ENCODE peak calls at places on chromosome 12, in five cellular contexts. Y is activated naive CD8-positive, alpha-beta T cell treated with anti-CD3 and anti-CD28 coated beads, Interleukin-2, amount 50 U/mL, for 24 hours; Z is esophagus squamous epithelium; G is fibroblast of mammary gland; X is RPMI8226. I is an unnamed sample.
A peak's percentile ranks its signal among the peaks of the same experiment; 100 is the strongest.

GRCh38 chr12:69022674-69023073 is 89.7 kb upstream of the CPM start:
- DNase-seq in Y (no peak), Z (no peak), G (peak; percentile 78), X (no peak), I (no peak)

GRCh38 chr12:11723993-11724392 is 74.5 kb downstream of the ETV6 start:
- DNase-seq in Y (no peak), Z (no peak), G (no peak), X (no peak), I (no peak)

GRCh38 chr12:34340534-34341361 is 318.5 kb downstream of the ALG10 start:
- DNase-seq in Y (no peak), Z (no peak), G (no peak), X (no peak), I (no peak)

GRCh38 chr12:94587266-94588241 is 62.8 kb downstream of the TMCC3 start:
- DNase-seq in Y (no peak), Z (no peak), G (no peak), X (no peak), I (no peak)

GRCh38 chr12:131511391-131511802 is 199.5 kb upstream of the SFSWAP start:
- DNase-seq in Y (peak; percentile 50), Z (no peak), G (peak; percentile 1), X (peak; percentile 42), I (peak; percentile 92)

GRCh38 chr12:112004041-112004440 is 8.9 kb downstream of the TMEM116 start:
- DNase-seq in Y (no peak), Z (no peak), G (no peak), X (no peak), I (no peak)

GRCh38 chr12:105507311-105508035 is 177.0 kb downstream of the C12orf75 start:
- DNase-seq in Y (no peak), Z (no peak), G (no peak), X (no peak), I (no peak)

GRCh38 chr12:105522166-105522825 is 191.8 kb downstream of the C12orf75 start:
- DNase-seq in Y (no peak), Z (no peak), G (peak; percentile 12), X (no peak), I (no peak)

GRCh38 chr12:57133916-57134315 is 5.6 kb downstream of the LRP1 start:
- DNase-seq in Y (no peak), Z (no peak), G (no peak), X (no peak), I (no peak)

GRCh38 chr12:75641031-75641780 is 129.8 kb upstream of the KRR1 start:
- DNase-seq in Y (peak; percentile 52), Z (no peak), G (peak; percentile 92), X (peak; percentile 69), I (peak; percentile 98)

GRCh38 chr12:27009926-27010325 is 4.3 kb downstream of the TM7SF3 start:
- DNase-seq in Y (no peak), Z (no peak), G (no peak), X (no peak), I (no peak)

GRCh38 chr12:106903241-106903950 is 52.3 kb upstream of the TMEM263 start:
- DNase-seq in Y (peak; percentile 79), Z (no peak), G (peak; percentile 36), X (peak; percentile 86), I (peak; percentile 62)

GRCh38 chr12:20189767-20190166 is 178.6 kb upstream of the PDE3A start:
- DNase-seq in Y (no peak), Z (no peak), G (no peak), X (no peak), I (no peak)

GRCh38 chr12:104566244-104566993 is 109.7 kb downstream of the CHST11 start:
- DNase-seq in Y (peak; percentile 36), Z (no peak), G (no peak), X (no peak), I (no peak)

GRCh38 chr12:116594325-116595038 is 35.3 kb downstream of the MAP1LC3B2 start:
- DNase-seq in Y (peak; percentile 44), Z (no peak), G (no peak), X (no peak), I (no peak)

GRCh38 chr12:108236366-108236765 is 102.7 kb downstream of the CMKLR1 start:
- DNase-seq in Y (no peak), Z (no peak), G (no peak), X (no peak), I (no peak)

GRCh38 chr12:6825398-6826124 is 2.6 kb upstream of the P3H3 start:
- DNase-seq in Y (peak; percentile 89), Z (no peak), G (peak; percentile 85), X (peak; percentile 80), I (peak; percentile 90)

GRCh38 chr12:62879691-62880090 is 55.3 kb downstream of the PPM1H start:
- DNase-seq in Y (no peak), Z (no peak), G (no peak), X (no peak), I (no peak)

GRCh38 chr12:79114896-79115295 is 250.3 kb downstream of the SYT1 start:
- DNase-seq in Y (no peak), Z (no peak), G (no peak), X (no peak), I (no peak)

GRCh38 chr12:111322336-111323250 is 46.3 kb downstream of the PHETA1 start:
- DNase-seq in Y (no peak), Z (no peak), G (no peak), X (peak; percentile 94), I (no peak)

GRCh38 chr12:47349102-47349769 is 269.5 kb upstream of the AMIGO2 start:
- DNase-seq in Y (no peak), Z (no peak), G (no peak), X (no peak), I (no peak)

I was measured in Karpas-422.